ENCODE peak calls at places on chromosome 18, in ten cellular contexts. One of them, this sample, is unnamed.

GRCh38 chr18:6976935-6977334 is 140.7 kb downstream of the LAMA1 start:
- DNase-seq in head of caudate nucleus: no peak
- DNase-seq in HuH-7: no peak
- DNase-seq in glomerular endothelial cell: no peak
- DNase-seq in activated naive CD8-positive, alpha-beta T cell treated with anti-CD3 and anti-CD28 coated beads for 36 hours: no peak
- DNase-seq in stimulated activated CD4-positive, alpha-beta T cell treated with anti-CD3 and anti-CD28 coated beads, Interleukin-4, amount 100 ng/mL, for 4 hours: no peak
- DNase-seq in stromal cell of bone marrow: no peak
- DNase-seq in activated T-cell treated with anti-CD3 and anti-CD28 coated beads for 1 hour: no peak
- DNase-seq in pulmonary artery endothelial cell: no peak
- DNase-seq in Right ventricle myocardium superior: no peak
- DNase-seq in this sample: no peak

GRCh38 chr18:45940724-45941123 is 26.4 kb downstream of the EPG5 start:
- DNase-seq in stromal cell of bone marrow: no peak
- DNase-seq in Right ventricle myocardium superior: no peak
- DNase-seq in head of caudate nucleus: no peak
- DNase-seq in stimulated activated CD4-positive, alpha-beta T cell treated with anti-CD3 and anti-CD28 coated beads, Interleukin-4, amount 100 ng/mL, for 4 hours: no peak
- DNase-seq in glomerular endothelial cell: no peak
- DNase-seq in activated naive CD8-positive, alpha-beta T cell treated with anti-CD3 and anti-CD28 coated beads for 36 hours: no peak
- DNase-seq in activated T-cell treated with anti-CD3 and anti-CD28 coated beads for 1 hour: no peak
- DNase-seq in HuH-7: no peak
- DNase-seq in pulmonary artery endothelial cell: no peak
- DNase-seq in this sample: no peak

GRCh38 chr18:7164610-7165009 is 47.0 kb upstream of the LAMA1 start:
- DNase-seq in HuH-7: no peak
- DNase-seq in stromal cell of bone marrow: peak; percentile 28
- DNase-seq in glomerular endothelial cell: no peak
- DNase-seq in stimulated activated CD4-positive, alpha-beta T cell treated with anti-CD3 and anti-CD28 coated beads, Interleukin-4, amount 100 ng/mL, for 4 hours: no peak
- DNase-seq in head of caudate nucleus: no peak
- DNase-seq in activated T-cell treated with anti-CD3 and anti-CD28 coated beads for 1 hour: no peak
- DNase-seq in activated naive CD8-positive, alpha-beta T cell treated with anti-CD3 and anti-CD28 coated beads for 36 hours: no peak
- DNase-seq in pulmonary artery endothelial cell: no peak
- DNase-seq in Right ventricle myocardium superior: no peak
- DNase-seq in this sample: no peak

GRCh38 chr18:72871091-72871490 is 3.3 kb upstream of the NETO1 start:
- DNase-seq in HuH-7: no peak
- DNase-seq in activated T-cell treated with anti-CD3 and anti-CD28 coated beads for 1 hour: no peak
- DNase-seq in Right ventricle myocardium superior: no peak
- DNase-seq in glomerular endothelial cell: no peak
- DNase-seq in head of caudate nucleus: no peak
- DNase-seq in activated naive CD8-positive, alpha-beta T cell treated with anti-CD3 and anti-CD28 coated beads for 36 hours: no peak
- DNase-seq in stimulated activated CD4-positive, alpha-beta T cell treated with anti-CD3 and anti-CD28 coated beads, Interleukin-4, amount 100 ng/mL, for 4 hours: no peak
- DNase-seq in stromal cell of bone marrow: no peak
- DNase-seq in pulmonary artery endothelial cell: no peak
- DNase-seq in this sample: no peak

GRCh38 chr18:79246309-79247108 is 149.2 kb upstream of the NFATC1 start:
- DNase-seq in stromal cell of bone marrow: peak; percentile 52
- DNase-seq in glomerular endothelial cell: peak; percentile 23
- DNase-seq in activated T-cell treated with anti-CD3 and anti-CD28 coated beads for 1 hour: peak; percentile 58
- DNase-seq in Right ventricle myocardium superior: peak; percentile 76
- DNase-seq in pulmonary artery endothelial cell: peak; percentile 53
- DNase-seq in HuH-7: peak; percentile 72
- DNase-seq in activated naive CD8-positive, alpha-beta T cell treated with anti-CD3 and anti-CD28 coated beads for 36 hours: peak; percentile 80
- DNase-seq in stimulated activated CD4-positive, alpha-beta T cell treated with anti-CD3 and anti-CD28 coated beads, Interleukin-4, amount 100 ng/mL, for 4 hours: peak; percentile 68
- DNase-seq in head of caudate nucleus: peak; percentile 71
- DNase-seq in this sample: no peak

GRCh38 chr18:10856146-10856545 is 293.2 kb downstream of the PIEZO2 start:
- DNase-seq in stimulated activated CD4-positive, alpha-beta T cell treated with anti-CD3 and anti-CD28 coated beads, Interleukin-4, amount 100 ng/mL, for 4 hours: no peak
- DNase-seq in Right ventricle myocardium superior: no peak
- DNase-seq in glomerular endothelial cell: no peak
- DNase-seq in pulmonary artery endothelial cell: no peak
- DNase-seq in activated T-cell treated with anti-CD3 and anti-CD28 coated beads for 1 hour: no peak
- DNase-seq in HuH-7: no peak
- DNase-seq in activated naive CD8-positive, alpha-beta T cell treated with anti-CD3 and anti-CD28 coated beads for 36 hours: no peak
- DNase-seq in head of caudate nucleus: no peak
- DNase-seq in stromal cell of bone marrow: no peak
- DNase-seq in this sample: no peak

GRCh38 chr18:50181590-50181989 is 13.4 kb downstream of the MYO5B start:
- DNase-seq in HuH-7: no peak
- DNase-seq in glomerular endothelial cell: no peak
- DNase-seq in activated naive CD8-positive, alpha-beta T cell treated with anti-CD3 and anti-CD28 coated beads for 36 hours: no peak
- DNase-seq in stimulated activated CD4-positive, alpha-beta T cell treated with anti-CD3 and anti-CD28 coated beads, Interleukin-4, amount 100 ng/mL, for 4 hours: no peak
- DNase-seq in head of caudate nucleus: no peak
- DNase-seq in activated T-cell treated with anti-CD3 and anti-CD28 coated beads for 1 hour: no peak
- DNase-seq in pulmonary artery endothelial cell: no peak
- DNase-seq in stromal cell of bone marrow: no peak
- DNase-seq in Right ventricle myocardium superior: no peak
- DNase-seq in this sample: no peak

GRCh38 chr18:8946046-8946838 is 156.3 kb upstream of the NDUFV2 start:
- DNase-seq in HuH-7: no peak
- DNase-seq in glomerular endothelial cell: no peak
- DNase-seq in head of caudate nucleus: no peak
- DNase-seq in activated naive CD8-positive, alpha-beta T cell treated with anti-CD3 and anti-CD28 coated beads for 36 hours: no peak
- DNase-seq in Right ventricle myocardium superior: no peak
- DNase-seq in stimulated activated CD4-positive, alpha-beta T cell treated with anti-CD3 and anti-CD28 coated beads, Interleukin-4, amount 100 ng/mL, for 4 hours: no peak
- DNase-seq in stromal cell of bone marrow: peak; percentile 96
- DNase-seq in pulmonary artery endothelial cell: no peak
- DNase-seq in activated T-cell treated with anti-CD3 and anti-CD28 coated beads for 1 hour: no peak
- DNase-seq in this sample: peak; percentile 97

GRCh38 chr18:13051159-13051558 is 60.0 kb downstream of the CEP192 start:
- DNase-seq in stromal cell of bone marrow: no peak
- DNase-seq in stimulated activated CD4-positive, alpha-beta T cell treated with anti-CD3 and anti-CD28 coated beads, Interleukin-4, amount 100 ng/mL, for 4 hours: no peak
- DNase-seq in head of caudate nucleus: no peak
- DNase-seq in HuH-7: no peak
- DNase-seq in activated T-cell treated with anti-CD3 and anti-CD28 coated beads for 1 hour: no peak
- DNase-seq in activated naive CD8-positive, alpha-beta T cell treated with anti-CD3 and anti-CD28 coated beads for 36 hours: no peak
- DNase-seq in pulmonary artery endothelial cell: no peak
- DNase-seq in Right ventricle myocardium superior: no peak
- DNase-seq in glomerular endothelial cell: no peak
- DNase-seq in this sample: no peak

GRCh38 chr18:79643049-79643765 is 36.4 kb upstream of the CTDP1 start:
- DNase-seq in activated T-cell treated with anti-CD3 and anti-CD28 coated beads for 1 hour: no peak
- DNase-seq in activated naive CD8-positive, alpha-beta T cell treated with anti-CD3 and anti-CD28 coated beads for 36 hours: peak; percentile 19
- DNase-seq in stromal cell of bone marrow: no peak
- DNase-seq in glomerular endothelial cell: no peak
- DNase-seq in HuH-7: no peak
- DNase-seq in Right ventricle myocardium superior: no peak
- DNase-seq in head of caudate nucleus: no peak
- DNase-seq in stimulated activated CD4-positive, alpha-beta T cell treated with anti-CD3 and anti-CD28 coated beads, Interleukin-4, amount 100 ng/mL, for 4 hours: no peak
- DNase-seq in pulmonary artery endothelial cell: no peak
- DNase-seq in this sample: no peak

GRCh38 chr18:57925706-57926105 is 118.3 kb upstream of the NEDD4L start:
- DNase-seq in activated T-cell treated with anti-CD3 and anti-CD28 coated beads for 1 hour: no peak
- DNase-seq in stimulated activated CD4-positive, alpha-beta T cell treated with anti-CD3 and anti-CD28 coated beads, Interleukin-4, amount 100 ng/mL, for 4 hours: no peak
- DNase-seq in glomerular endothelial cell: no peak
- DNase-seq in activated naive CD8-positive, alpha-beta T cell treated with anti-CD3 and anti-CD28 coated beads for 36 hours: no peak
- DNase-seq in head of caudate nucleus: no peak
- DNase-seq in stromal cell of bone marrow: peak; percentile 37
- DNase-seq in HuH-7: no peak
- DNase-seq in Right ventricle myocardium superior: no peak
- DNase-seq in pulmonary artery endothelial cell: no peak
- DNase-seq in this sample: peak; percentile 27

GRCh38 chr18:13619505-13620205 is 106.7 kb downstream of the FAM210A start:
- DNase-seq in activated T-cell treated with anti-CD3 and anti-CD28 coated beads for 1 hour: no peak
- DNase-seq in activated naive CD8-positive, alpha-beta T cell treated with anti-CD3 and anti-CD28 coated beads for 36 hours: no peak
- DNase-seq in HuH-7: no peak
- DNase-seq in stromal cell of bone marrow: no peak
- DNase-seq in stimulated activated CD4-positive, alpha-beta T cell treated with anti-CD3 and anti-CD28 coated beads, Interleukin-4, amount 100 ng/mL, for 4 hours: no peak
- DNase-seq in glomerular endothelial cell: no peak
- DNase-seq in pulmonary artery endothelial cell: no peak
- DNase-seq in Right ventricle myocardium superior: no peak
- DNase-seq in head of caudate nucleus: no peak
- DNase-seq in this sample: no peak

GRCh38 chr18:29383311-29384273 is 1206.7 kb upstream of the CDH2 start:
- DNase-seq in stromal cell of bone marrow: no peak
- DNase-seq in glomerular endothelial cell: no peak
- DNase-seq in stimulated activated CD4-positive, alpha-beta T cell treated with anti-CD3 and anti-CD28 coated beads, Interleukin-4, amount 100 ng/mL, for 4 hours: no peak
- DNase-seq in activated T-cell treated with anti-CD3 and anti-CD28 coated beads for 1 hour: no peak
- DNase-seq in head of caudate nucleus: no peak
- DNase-seq in pulmonary artery endothelial cell: no peak
- DNase-seq in HuH-7: no peak
- DNase-seq in activated naive CD8-positive, alpha-beta T cell treated with anti-CD3 and anti-CD28 coated beads for 36 hours: no peak
- DNase-seq in Right ventricle myocardium superior: no peak
- DNase-seq in this sample: peak; percentile 60

GRCh38 chr18:7593194-7593819 is 26.2 kb downstream of the PTPRM start:
- DNase-seq in Right ventricle myocardium superior: no peak
- DNase-seq in glomerular endothelial cell: no peak
- DNase-seq in HuH-7: no peak
- DNase-seq in pulmonary artery endothelial cell: no peak
- DNase-seq in activated naive CD8-positive, alpha-beta T cell treated with anti-CD3 and anti-CD28 coated beads for 36 hours: no peak
- DNase-seq in stromal cell of bone marrow: no peak
- DNase-seq in stimulated activated CD4-positive, alpha-beta T cell treated with anti-CD3 and anti-CD28 coated beads, Interleukin-4, amount 100 ng/mL, for 4 hours: no peak
- DNase-seq in activated T-cell treated with anti-CD3 and anti-CD28 coated beads for 1 hour: no peak
- DNase-seq in head of caudate nucleus: no peak
- DNase-seq in this sample: no peak

GRCh38 chr18:73110307-73110706 is 242.5 kb upstream of the NETO1 start:
- DNase-seq in activated T-cell treated with anti-CD3 and anti-CD28 coated beads for 1 hour: no peak
- DNase-seq in head of caudate nucleus: no peak
- DNase-seq in stimulated activated CD4-positive, alpha-beta T cell treated with anti-CD3 and anti-CD28 coated beads, Interleukin-4, amount 100 ng/mL, for 4 hours: no peak
- DNase-seq in activated naive CD8-positive, alpha-beta T cell treated with anti-CD3 and anti-CD28 coated beads for 36 hours: no peak
- DNase-seq in HuH-7: no peak
- DNase-seq in stromal cell of bone marrow: no peak
- DNase-seq in pulmonary artery endothelial cell: no peak
- DNase-seq in Right ventricle myocardium superior: no peak
- DNase-seq in glomerular endothelial cell: no peak
- DNase-seq in this sample: no peak

GRCh38 chr18:46378864-46379207 is 274.7 kb downstream of the HAUS1 start:
- DNase-seq in HuH-7: no peak
- DNase-seq in activated naive CD8-positive, alpha-beta T cell treated with anti-CD3 and anti-CD28 coated beads for 36 hours: no peak
- DNase-seq in stromal cell of bone marrow: no peak
- DNase-seq in stimulated activated CD4-positive, alpha-beta T cell treated with anti-CD3 and anti-CD28 coated beads, Interleukin-4, amount 100 ng/mL, for 4 hours: no peak
- DNase-seq in pulmonary artery endothelial cell: no peak
- DNase-seq in Right ventricle myocardium superior: no peak
- DNase-seq in activated T-cell treated with anti-CD3 and anti-CD28 coated beads for 1 hour: no peak
- DNase-seq in glomerular endothelial cell: no peak
- DNase-seq in head of caudate nucleus: no peak
- DNase-seq in this sample: no peak

GRCh38 chr18:13280066-13280795 is 61.7 kb downstream of the LDLRAD4 start:
- DNase-seq in stromal cell of bone marrow: no peak
- DNase-seq in glomerular endothelial cell: no peak
- DNase-seq in Right ventricle myocardium superior: no peak
- DNase-seq in activated naive CD8-positive, alpha-beta T cell treated with anti-CD3 and anti-CD28 coated beads for 36 hours: no peak
- DNase-seq in activated T-cell treated with anti-CD3 and anti-CD28 coated beads for 1 hour: no peak
- DNase-seq in head of caudate nucleus: no peak
- DNase-seq in stimulated activated CD4-positive, alpha-beta T cell treated with anti-CD3 and anti-CD28 coated beads, Interleukin-4, amount 100 ng/mL, for 4 hours: no peak
- DNase-seq in HuH-7: no peak
- DNase-seq in pulmonary artery endothelial cell: no peak
- DNase-seq in this sample: no peak

GRCh38 chr18:36899289-36899688 is 70.4 kb downstream of the KIAA1328 start:
- DNase-seq in activated T-cell treated with anti-CD3 and anti-CD28 coated beads for 1 hour: no peak
- DNase-seq in Right ventricle myocardium superior: no peak
- DNase-seq in activated naive CD8-positive, alpha-beta T cell treated with anti-CD3 and anti-CD28 coated beads for 36 hours: no peak
- DNase-seq in stimulated activated CD4-positive, alpha-beta T cell treated with anti-CD3 and anti-CD28 coated beads, Interleukin-4, amount 100 ng/mL, for 4 hours: no peak
- DNase-seq in stromal cell of bone marrow: no peak
- DNase-seq in glomerular endothelial cell: peak; percentile 9
- DNase-seq in HuH-7: no peak
- DNase-seq in head of caudate nucleus: no peak
- DNase-seq in pulmonary artery endothelial cell: no peak
- DNase-seq in this sample: peak; percentile 40

GRCh38 chr18:22933206-22933957 is at the start of gene RBBP8:
- DNase-seq in HuH-7: peak; percentile 69
- DNase-seq in activated T-cell treated with anti-CD3 and anti-CD28 coated beads for 1 hour: peak; percentile 77
- DNase-seq in head of caudate nucleus: peak; percentile 74
- DNase-seq in Right ventricle myocardium superior: peak; percentile 91
- DNase-seq in glomerular endothelial cell: no peak
- DNase-seq in stimulated activated CD4-positive, alpha-beta T cell treated with anti-CD3 and anti-CD28 coated beads, Interleukin-4, amount 100 ng/mL, for 4 hours: peak; percentile 84
- DNase-seq in pulmonary artery endothelial cell: peak; percentile 30
- DNase-seq in activated naive CD8-positive, alpha-beta T cell treated with anti-CD3 and anti-CD28 coated beads for 36 hours: peak; percentile 86
- DNase-seq in stromal cell of bone marrow: peak; percentile 67
- DNase-seq in this sample: peak; percentile 73

GRCh38 chr18:63646916-63647315 is 2.9 kb upstream of the SERPINB4 start:
- DNase-seq in stimulated activated CD4-positive, alpha-beta T cell treated with anti-CD3 and anti-CD28 coated beads, Interleukin-4, amount 100 ng/mL, for 4 hours: no peak
- DNase-seq in activated naive CD8-positive, alpha-beta T cell treated with anti-CD3 and anti-CD28 coated beads for 36 hours: no peak
- DNase-seq in activated T-cell treated with anti-CD3 and anti-CD28 coated beads for 1 hour: no peak
- DNase-seq in Right ventricle myocardium superior: no peak
- DNase-seq in stromal cell of bone marrow: peak; percentile 25
- DNase-seq in head of caudate nucleus: no peak
- DNase-seq in glomerular endothelial cell: peak; percentile 12
- DNase-seq in pulmonary artery endothelial cell: no peak
- DNase-seq in HuH-7: no peak
- DNase-seq in this sample: peak; percentile 14

GRCh38 chr18:23585007-23585871 is 1.1 kb downstream of the NPC1 start:
- DNase-seq in Right ventricle myocardium superior: no peak
- DNase-seq in stromal cell of bone marrow: no peak
- DNase-seq in activated T-cell treated with anti-CD3 and anti-CD28 coated beads for 1 hour: no peak
- DNase-seq in head of caudate nucleus: no peak
- DNase-seq in activated naive CD8-positive, alpha-beta T cell treated with anti-CD3 and anti-CD28 coated beads for 36 hours: peak; percentile 16
- DNase-seq in stimulated activated CD4-positive, alpha-beta T cell treated with anti-CD3 and anti-CD28 coated beads, Interleukin-4, amount 100 ng/mL, for 4 hours: peak; percentile 0
- DNase-seq in glomerular endothelial cell: no peak
- DNase-seq in HuH-7: no peak
- DNase-seq in pulmonary artery endothelial cell: no peak
- DNase-seq in this sample: peak; percentile 36

GRCh38 chr18:22624171-22624570 is 206.5 kb upstream of the CTAGE1 start:
- DNase-seq in activated T-cell treated with anti-CD3 and anti-CD28 coated beads for 1 hour: no peak
- DNase-seq in HuH-7: no peak
- DNase-seq in pulmonary artery endothelial cell: no peak
- DNase-seq in stimulated activated CD4-positive, alpha-beta T cell treated with anti-CD3 and anti-CD28 coated beads, Interleukin-4, amount 100 ng/mL, for 4 hours: no peak
- DNase-seq in glomerular endothelial cell: no peak
- DNase-seq in head of caudate nucleus: no peak
- DNase-seq in stromal cell of bone marrow: no peak
- DNase-seq in activated naive CD8-positive, alpha-beta T cell treated with anti-CD3 and anti-CD28 coated beads for 36 hours: no peak
- DNase-seq in Right ventricle myocardium superior: no peak
- DNase-seq in this sample: no peak

GRCh38 chr18:54359233-54359632 is 1.5 kb downstream of the C18orf54 start:
- DNase-seq in glomerular endothelial cell: no peak
- DNase-seq in stimulated activated CD4-positive, alpha-beta T cell treated with anti-CD3 and anti-CD28 coated beads, Interleukin-4, amount 100 ng/mL, for 4 hours: no peak
- DNase-seq in activated T-cell treated with anti-CD3 and anti-CD28 coated beads for 1 hour: no peak
- DNase-seq in head of caudate nucleus: no peak
- DNase-seq in HuH-7: no peak
- DNase-seq in Right ventricle myocardium superior: no peak
- DNase-seq in stromal cell of bone marrow: no peak
- DNase-seq in pulmonary artery endothelial cell: no peak
- DNase-seq in activated naive CD8-positive, alpha-beta T cell treated with anti-CD3 and anti-CD28 coated beads for 36 hours: no peak
- DNase-seq in this sample: no peak

GRCh38 chr18:65753520-65753919 is 2.7 kb downstream of the CDH7 start:
- DNase-seq in glomerular endothelial cell: no peak
- DNase-seq in HuH-7: peak; percentile 61
- DNase-seq in Right ventricle myocardium superior: no peak
- DNase-seq in stimulated activated CD4-positive, alpha-beta T cell treated with anti-CD3 and anti-CD28 coated beads, Interleukin-4, amount 100 ng/mL, for 4 hours: no peak
- DNase-seq in activated T-cell treated with anti-CD3 and anti-CD28 coated beads for 1 hour: no peak
- DNase-seq in pulmonary artery endothelial cell: no peak
- DNase-seq in stromal cell of bone marrow: no peak
- DNase-seq in head of caudate nucleus: peak; percentile 20
- DNase-seq in activated naive CD8-positive, alpha-beta T cell treated with anti-CD3 and anti-CD28 coated beads for 36 hours: no peak
- DNase-seq in this sample: no peak

This sample was measured in LHCN-M2.